ENCODE peak calls at places on chromosomes 11 and 22, in eight cellular contexts. K is OCI-LY7; Y is CD8-positive, alpha-beta T cell; S is colonic mucosa; J is ovary; T is naive thymus-derived CD4-positive, alpha-beta T cell; D is DND-41; V is brain microvascular endothelial cell. Q is an unnamed sample. For H3K36me3, the result is how much of the 10 kb centered on the place peaks cover.

GRCh38 chr11:95266751-95267374 is 35.9 kb upstream of the SESN3 start:
- DNase-seq in K (no peak), Y (no peak), S (no peak), J (no peak), T (no peak), D (no peak), V (no peak), Q (no peak)

GRCh38 chr11:57530215-57530595 is 349 bp downstream of the TIMM10 start:
- DNase-seq in K (peak), Y (no peak), S (peak), J (peak), T (no peak), D (no peak), V (no peak), Q (peak)

GRCh38 chr11:59761985-59762384 is 6.8 kb downstream of the STX3 start:
- DNase-seq in K (no peak), Y (no peak), S (no peak), J (no peak), T (no peak), D (no peak), V (no peak), Q (no peak)

GRCh38 chr11:74581954-74582547 is 10.3 kb upstream of the POLD3 start:
- DNase-seq in K (no peak), Y (no peak), S (peak), J (no peak), T (no peak), D (no peak), V (no peak), Q (no peak)

GRCh38 chr11:6057452-6057851 is 26.9 kb upstream of the OR56A1 start:
- DNase-seq in K (no peak), Y (no peak), S (no peak), J (no peak), T (no peak), D (no peak), V (no peak), Q (no peak)

GRCh38 chr11:57647960-57648776 is 1.5 kb downstream of the YPEL4 start:
- DNase-seq in K (no peak), Y (no peak), S (no peak), J (no peak), T (no peak), D (no peak), V (no peak), Q (no peak)

GRCh38 chr22:23305922-23306374 is 125.6 kb downstream of the BCR start:
- DNase-seq in K (no peak), Y (no peak), S (no peak), J (peak), T (no peak), D (no peak), V (peak), Q (no peak)

GRCh38 chr11:117097567-117098268 is 510 bp downstream of the SIK3 start:
- DNase-seq in K (peak), Y (peak), S (peak), J (peak), T (no peak), D (peak), V (no peak), Q (peak)

GRCh38 chr22:41052661-41053490 is 39.5 kb upstream of the EP300 start:
- DNase-seq in K (no peak), Y (no peak), S (no peak), J (no peak), T (no peak), D (no peak), V (peak), Q (no peak)

GRCh38 chr11:120881591-120881990 is 142.3 kb upstream of the TBCEL start:
- DNase-seq in K (no peak), Y (no peak), S (no peak), J (no peak), T (no peak), D (no peak), V (no peak), Q (no peak)

GRCh38 chr22:20392983-20393704 is 807 bp upstream of the ZNF74 start:
- DNase-seq in K (no peak), Y (no peak), S (no peak), J (no peak), T (no peak), D (no peak), V (no peak), Q (no peak)

GRCh38 chr11:76803811-76804600 is 20.9 kb downstream of the TSKU start:
- DNase-seq in K (no peak), Y (peak), S (peak), J (no peak), T (peak), D (peak), V (no peak), Q (no peak)

GRCh38 chr22:36409911-36410756 is 22.4 kb upstream of the MYH9 start:
- DNase-seq in K (peak), Y (peak), S (peak), J (peak), T (peak), D (no peak), V (no peak), Q (peak)

GRCh38 chr11:94134651-94135512 is 6.2 kb downstream of the PANX1 start:
- DNase-seq in K (no peak), Y (no peak), S (peak), J (peak), T (no peak), D (no peak), V (peak), Q (no peak)

GRCh38 chr11:131471976-131472375 is 101.6 kb downstream of the NTM start:
- DNase-seq in K (no peak), Y (no peak), S (no peak), J (no peak), T (no peak), D (no peak), V (no peak), Q (no peak)

GRCh38 chr11:34680206-34680605 is 59.3 kb downstream of the EHF start:
- DNase-seq in K (no peak), Y (no peak), S (no peak), J (no peak), T (no peak), D (no peak), V (peak), Q (no peak)

GRCh38 chr11:68057807-68058206 is 19.0 kb downstream of the TCIRG1 start:
- DNase-seq in K (no peak), Y (no peak), S (no peak), J (no peak), T (no peak), D (no peak), V (no peak), Q (no peak)

GRCh38 chr11:34560511-34560910 is 46.9 kb upstream of the ELF5 start:
- DNase-seq in K (no peak), Y (no peak), S (no peak), J (no peak), T (no peak), D (no peak), V (no peak), Q (no peak)

GRCh38 chr22:37639070-37639760 is at the start of gene SH3BP1:
- DNase-seq in K (peak), Y (peak), S (peak), J (peak), T (peak), D (peak), V (no peak), Q (peak)

GRCh38 chr22:31075961-31076360 is 5.2 kb upstream of the SMTN start:
- DNase-seq in K (no peak), Y (no peak), S (peak), J (peak), T (no peak), D (no peak), V (no peak), Q (no peak)

GRCh38 chr22:30717331-30717921 is 22.8 kb downstream of the OSBP2 start:
- DNase-seq in K (no peak), Y (no peak), S (no peak), J (no peak), T (no peak), D (no peak), V (peak), Q (no peak)

GRCh38 chr11:124870430-124870829 is 5.2 kb downstream of the ROBO3 start:
- DNase-seq in K (no peak), Y (no peak), S (no peak), J (no peak), T (no peak), D (no peak), V (no peak), Q (no peak)

GRCh38 chr11:34570584-34570983 is 50.3 kb upstream of the EHF start:
- DNase-seq in K (no peak), Y (no peak), S (no peak), J (no peak), T (no peak), D (peak), V (no peak), Q (no peak)

GRCh38 chr11:124874571-124875255 is 9.5 kb downstream of the ROBO3 start:
- DNase-seq in K (no peak), Y (no peak), S (no peak), J (peak), T (no peak), D (no peak), V (no peak), Q (no peak)

GRCh38 chr11:30131535-30131934 is 99.3 kb upstream of the FSHB start:
- DNase-seq in K (no peak), Y (no peak), S (no peak), J (no peak), T (no peak), D (no peak), V (peak), Q (no peak)

GRCh38 chr11:36628765-36629199 is 30.7 kb upstream of the RAG2 start:
- DNase-seq in K (no peak), Y (no peak), S (no peak), J (no peak), T (no peak), D (no peak), V (no peak), Q (no peak)

GRCh38 chr11:132318421-132319157 is 948.2 kb downstream of the NTM start:
- DNase-seq in K (no peak), Y (no peak), S (no peak), J (no peak), T (no peak), D (no peak), V (peak), Q (no peak)

GRCh38 chr11:1226981-1227550 is 4.2 kb downstream of the MUC5B start:
- DNase-seq in K (no peak), Y (no peak), S (peak), J (no peak), T (no peak), D (no peak), V (no peak), Q (no peak)

GRCh38 chr11:9150501-9150900 is 59.1 kb upstream of the SCUBE2 start:
- DNase-seq in K (no peak), Y (no peak), S (no peak), J (no peak), T (no peak), D (no peak), V (peak), Q (no peak)
- H3K36me3 ChIP-seq in K (under half), Y (under half), S (under half), J (under half), T (under half), D (under half), V (under half), Q (under half)

GRCh38 chr11:62539238-62539925 is 7.2 kb downstream of the AHNAK start:
- DNase-seq in K (no peak), Y (peak), S (peak), J (peak), T (no peak), D (no peak), V (peak), Q (no peak)
- H3K4me3 ChIP-seq in K (no peak), Y (no peak), S (peak), J (peak), T (peak), D (no peak), V (peak), Q (peak)

GRCh38 chr11:61413496-61413895 is 16.3 kb downstream of the CPSF7 start:
- DNase-seq in K (no peak), Y (no peak), S (no peak), J (no peak), T (no peak), D (no peak), V (no peak), Q (no peak)
- H3K36me3 ChIP-seq in K (half or more), Y (half or more), S (under half), J (under half), T (under half), D (half or more), V (half or more), Q (half or more)

GRCh38 chr11:55554169-55554568 is at the start of gene OR4C15:
- DNase-seq in K (no peak), Y (no peak), S (no peak), J (no peak), T (no peak), D (no peak), V (no peak), Q (no peak)
- H3K4me3 ChIP-seq in K (no peak), Y (no peak), S (no peak), J (no peak), T (no peak), D (no peak), V (no peak), Q (no peak)

GRCh38 chr11:25890626-25891250 is 441.2 kb upstream of the ANO3 start:
- DNase-seq in K (no peak), Y (no peak), S (no peak), J (no peak), T (no peak), D (no peak), V (no peak), Q (no peak)

GRCh38 chr11:25891960-25892359 is 440.0 kb upstream of the ANO3 start:
- DNase-seq in K (no peak), Y (no peak), S (no peak), J (no peak), T (no peak), D (no peak), V (no peak), Q (no peak)
- H3K36me3 ChIP-seq in K (under half), Y (under half), S (under half), J (under half), T (under half), D (under half), V (under half), Q (under half)

DNA sequence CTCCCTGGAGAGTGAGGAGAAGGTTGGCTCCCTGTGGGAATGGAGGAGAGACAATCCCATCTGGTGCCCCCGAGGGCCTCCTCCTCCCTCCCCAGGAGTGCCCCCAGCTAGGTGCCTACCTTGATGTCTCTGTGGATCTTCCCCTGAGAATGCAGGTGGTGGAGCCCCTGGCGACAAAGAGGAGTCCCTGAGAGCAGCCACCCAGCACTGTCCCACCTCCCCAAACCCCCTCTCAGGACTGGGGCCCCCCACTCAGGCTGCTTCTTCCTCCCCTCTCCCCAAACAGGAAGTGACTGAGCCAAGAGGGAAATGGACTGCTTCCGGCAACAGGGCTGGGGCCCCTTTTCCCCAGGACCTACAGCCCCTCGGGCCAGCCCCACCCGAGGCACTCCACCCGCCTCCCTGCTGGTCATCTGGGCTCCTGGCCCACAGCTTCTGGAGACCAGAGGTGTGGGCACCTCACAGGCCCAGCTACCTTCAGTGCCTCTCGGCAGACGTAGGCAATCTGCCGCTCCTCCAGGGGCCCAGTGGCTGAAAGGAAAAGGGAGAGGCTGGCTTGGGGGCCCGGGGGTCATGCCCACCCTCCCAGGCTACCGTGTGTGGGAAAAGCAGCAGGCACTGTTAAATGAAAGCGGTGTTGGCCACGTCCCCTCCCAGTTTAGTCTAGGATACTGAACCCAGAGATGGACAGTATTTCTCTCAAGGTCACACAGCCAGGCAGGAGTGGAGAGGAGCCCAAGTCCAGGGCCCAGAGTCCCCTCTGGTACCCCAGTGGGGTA is 1.2 kb downstream of the MAP4K2 start:
- DNase-seq in K (peak), Y (no peak), S (no peak), J (peak), T (no peak), D (no peak), V (no peak), Q (no peak)
- H3K4me3 ChIP-seq in K (peak), Y (peak), S (peak), J (no peak), T (peak), D (no peak), V (peak), Q (peak)

Q was measured in CD8-positive, alpha-beta memory T cell.